ENCODE peak calls at places on chromosomes 16 and 17, in five cellular contexts. E is HuH-7.5, O is ELF-1, M is activated T-cell treated with anti-CD3 and anti-CD28 coated beads for 4 hours, D is uterus. X is an unnamed sample.

GRCh38 chr16:83802135-83802534 is 5.6 kb upstream of the HSBP1 start:
- DNase-seq in D (no peak), O (peak; percentile 33), M (no peak), E (no peak), X (no peak)

GRCh38 chr17:81902023-81902652 is at the start of gene NPB:
- DNase-seq in E (no peak), M (no peak), D (no peak), O (no peak), X (no peak)

GRCh38 chr17:16491703-16492612 is at the start of gene LRRC75A:
- DNase-seq in O (peak; percentile 37), E (peak; percentile 49), D (peak; percentile 65), M (peak; percentile 42), X (peak; percentile 88)

GRCh38 chr17:17837380-17837821 is 615 bp upstream of the SREBF1 start:
- DNase-seq in M (no peak), D (peak; percentile 62), O (peak; percentile 78), E (no peak), X (no peak)

GRCh38 chr17:37168731-37169353 is 206.9 kb upstream of the C17orf78 start:
- DNase-seq in D (no peak), E (no peak), O (no peak), M (no peak), X (no peak)

GRCh38 chr17:48995871-48996695 is 1.1 kb upstream of the IGF2BP1 start:
- DNase-seq in D (no peak), O (peak; percentile 96), M (no peak), E (peak; percentile 75), X (no peak)

GRCh38 chr17:8320990-8321389 is 10.9 kb downstream of the ARHGEF15 start:
- DNase-seq in E (no peak), D (no peak), M (no peak), O (no peak), X (no peak)

GRCh38 chr16:49598386-49599170 is 225.0 kb downstream of the C16orf78 start:
- DNase-seq in M (no peak), D (peak; percentile 1), O (no peak), E (no peak), X (peak; percentile 38)

X was measured in spleen.